ENCODE peak calls at places on chromosomes 3 and 15, in four cellular contexts. N, O, E and J are unnamed samples.

GRCh38 chr3:169072494-169072893 is 591.0 kb downstream of the MECOM start:
- DNase-seq in N (no peak), E (no peak), O (no peak), J (no peak)

GRCh38 chr3:14424711-14425573 is 22.5 kb downstream of the SLC6A6 start:
- DNase-seq in N (no peak), O (no peak), E (no peak), J (no peak)

GRCh38 chr15:90306560-90306959 is 41.1 kb downstream of the NGRN start:
- DNase-seq in E (no peak), O (no peak), N (peak), J (no peak)

GRCh38 chr3:188188911-188189310 is 35.0 kb downstream of the LPP start:
- DNase-seq in N (no peak), E (no peak), O (no peak), J (no peak)

GRCh38 chr15:74992619-74993018 is 2.7 kb upstream of the SCAMP5 start:
- DNase-seq in N (no peak), O (no peak), E (no peak), J (no peak)

GRCh38 chr3:193843447-193844301 is 250.7 kb downstream of the OPA1 start:
- DNase-seq in O (peak), N (peak), E (no peak), J (no peak)

GRCh38 chr3:148203263-148204010 is 494.3 kb upstream of the AGTR1 start:
- DNase-seq in E (no peak), N (no peak), O (no peak), J (no peak)

GRCh38 chr3:56851966-56852884 is 50.5 kb upstream of the ARHGEF3 start:
- DNase-seq in N (no peak), O (no peak), E (no peak), J (no peak)

GRCh38 chr15:78917888-78918287 is 27.0 kb downstream of the CTSH start:
- DNase-seq in N (no peak), E (no peak), O (no peak), J (no peak)

GRCh38 chr3:81554348-81554747 is 207.1 kb downstream of the GBE1 start:
- DNase-seq in O (peak), N (no peak), E (no peak), J (no peak)

GRCh38 chr3:55476515-55476914 is 10.6 kb downstream of the WNT5A start:
- DNase-seq in E (no peak), O (no peak), N (no peak), J (no peak)

DNA sequence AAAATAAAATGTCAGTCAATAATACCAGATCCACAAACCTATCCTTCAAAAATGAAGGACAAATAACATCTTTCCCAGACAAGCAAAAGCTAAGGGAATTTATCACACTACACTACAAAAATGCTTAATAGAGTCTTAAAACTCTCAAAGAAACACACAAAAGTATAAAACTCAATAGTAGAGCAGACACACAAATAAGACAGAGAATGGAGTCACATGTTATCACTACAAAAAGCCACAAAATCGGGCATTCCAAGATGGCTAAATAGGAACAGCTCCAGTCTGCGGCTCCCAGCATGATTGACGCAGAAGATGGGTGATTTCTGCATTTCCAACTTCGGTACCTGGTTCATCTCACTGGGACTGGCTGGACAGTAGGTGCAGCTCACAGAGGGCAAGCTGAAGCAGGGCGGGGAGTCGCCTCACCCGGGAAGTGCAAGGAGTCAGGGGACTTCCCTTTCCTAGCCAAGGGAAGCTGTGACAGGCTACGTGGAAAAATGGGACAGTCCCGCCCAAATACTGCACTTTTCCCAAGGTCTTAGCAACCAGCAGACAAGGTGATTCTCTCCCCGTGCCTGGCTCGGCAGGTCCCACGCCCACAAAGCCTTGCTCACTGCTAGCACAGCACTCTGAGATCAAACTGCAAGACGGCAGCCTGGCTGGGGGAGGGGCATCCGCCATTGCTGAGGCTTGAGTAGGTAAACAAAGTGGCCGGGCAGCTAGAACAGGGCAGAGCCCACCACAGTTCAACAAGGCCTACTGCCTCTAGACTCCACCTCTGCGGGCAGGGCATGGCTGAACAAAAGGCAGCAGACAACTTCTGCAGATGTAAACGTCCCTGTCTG is 46.3 kb downstream of the SENP7 start:
- DNase-seq in O (peak), E (peak), N (no peak), J (no peak)
- TF ChIP-seq ZNF274 in O (no peak), E (no peak), N (no peak), J (no peak)

GRCh38 chr3:120496278-120496975 is 45.6 kb upstream of the FSTL1 start:
- DNase-seq in N (no peak), E (no peak), O (no peak), J (no peak)
- TF ChIP-seq YY1 in N (no peak), E (no peak), O (no peak), J (no peak)

GRCh38 chr15:62927196-62927595 is 115.4 kb upstream of the TPM1 start:
- DNase-seq in E (no peak), O (no peak), N (no peak), J (no peak)
- TF ChIP-seq SUZ12 in E (no peak), O (no peak), N (no peak), J (no peak)

DNA sequence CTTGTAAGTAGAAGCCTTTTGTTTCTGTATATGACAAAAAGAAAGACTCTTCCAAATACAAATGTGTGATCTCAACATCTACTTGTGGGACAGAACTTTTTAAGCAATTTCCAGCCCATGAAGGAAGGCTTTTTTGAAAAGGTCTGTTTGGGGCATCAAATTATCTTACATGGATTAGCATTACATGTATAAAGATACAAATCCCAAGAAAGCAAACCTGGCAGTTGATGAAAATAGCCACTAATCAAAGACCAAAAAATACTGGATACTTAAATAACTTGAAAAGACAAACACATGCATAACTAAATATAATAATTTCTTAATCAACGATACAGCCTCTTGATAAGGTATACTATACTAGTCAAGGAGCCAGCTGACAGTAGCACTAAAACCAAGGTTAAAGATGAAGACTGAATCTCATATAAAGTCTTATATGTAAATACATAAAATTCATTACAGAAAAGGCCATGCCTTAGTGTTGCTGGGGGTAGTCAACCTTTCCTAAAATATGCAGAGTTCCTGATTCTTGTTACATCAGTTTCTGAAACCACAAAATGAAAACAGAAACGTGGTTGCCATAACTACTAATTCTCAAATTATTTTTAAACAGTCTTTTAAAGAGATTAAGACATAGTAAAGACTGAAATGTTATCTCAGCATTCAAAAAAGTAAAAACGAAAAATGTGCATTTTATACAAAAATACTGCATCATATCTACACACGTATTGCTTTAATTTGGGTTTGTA is 2.0 kb downstream of the ANKRD28 start:
- DNase-seq in E (no peak), O (no peak), N (no peak), J (no peak)
- TF ChIP-seq ZNF274 in E (no peak), O (no peak), N (no peak), J (no peak)

DNA sequence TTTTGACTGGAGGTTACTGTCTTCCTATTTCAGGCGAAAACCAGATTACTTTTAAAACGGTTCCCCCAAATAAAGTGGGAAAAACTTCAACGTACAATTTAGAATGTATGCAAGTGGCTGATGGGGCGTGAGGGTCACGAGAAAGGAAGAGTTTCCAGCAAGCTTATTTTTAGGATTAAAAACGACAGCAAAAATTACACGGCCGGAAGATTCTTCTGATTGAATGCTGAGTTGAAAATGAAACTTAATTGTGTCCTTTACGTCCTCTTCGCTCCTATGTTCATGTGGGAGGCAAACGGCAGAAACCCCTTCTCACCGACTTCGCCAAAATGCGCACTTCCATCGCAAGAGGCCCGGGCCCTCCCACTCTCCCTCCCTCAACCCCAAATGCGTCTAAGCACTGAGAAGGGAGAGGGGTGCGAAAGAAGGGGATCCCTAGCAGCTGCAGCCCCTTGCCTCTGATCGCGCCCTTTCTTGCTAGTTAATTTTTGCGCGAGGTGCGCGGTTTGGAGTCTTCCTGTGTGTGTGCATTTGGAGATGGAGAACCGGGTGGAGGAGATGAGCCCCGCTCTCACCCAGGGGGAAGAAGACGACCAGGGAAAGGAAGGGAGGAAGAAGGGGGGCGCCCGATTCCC is 648 bp downstream of the CD47 start:
- DNase-seq in E (no peak), N (no peak), O (no peak), J (no peak)
- TF ChIP-seq YY1 in E (no peak), N (no peak), O (no peak), J (no peak)

GRCh38 chr15:61226313-61227250 is 2.5 kb downstream of the RORA start:
- DNase-seq in O (no peak), E (no peak), N (no peak), J (no peak)
- TF ChIP-seq SUZ12 in O (no peak), E (no peak), N (no peak), J (no peak)

GRCh38 chr3:30266536-30266935 is 339.9 kb upstream of the TGFBR2 start:
- DNase-seq in O (no peak), E (no peak), N (no peak), J (no peak)
- TF ChIP-seq ZNF274 in O (no peak), E (no peak), N (no peak), J (no peak)